ENCODE peak calls at places on chromosomes 6 and 20, in seven cellular contexts. J is right lobe of liver; M is SW 1271; O is iris pigment epithelial cell; Z is activated CD4-positive, alpha-beta T cell treated with anti-CD3 and anti-CD28 coated beads, Interleukin-2, amount 50 U/mL, for 48 hours; B is head of caudate nucleus; H is CD8-positive, alpha-beta T cell. G is an unnamed sample.

GRCh38 chr6:88008821-88009220 is 38.8 kb upstream of the SPACA1 start:
- DNase-seq in J (no peak), M (no peak), O (peak), Z (no peak), B (no peak), H (no peak), G (no peak)

GRCh38 chr6:96089173-96089572 is 73.4 kb downstream of the FUT9 start:
- DNase-seq in J (no peak), M (peak), O (no peak), Z (no peak), B (no peak), H (no peak), G (no peak)

GRCh38 chr20:6966721-6967120 is 199.2 kb downstream of the BMP2 start:
- DNase-seq in J (no peak), M (no peak), O (peak), Z (no peak), B (no peak), H (no peak), G (no peak)

GRCh38 chr6:52877168-52877567 is 32.3 kb downstream of the GSTA3 start:
- DNase-seq in J (no peak), M (peak), O (peak), Z (no peak), B (no peak), H (no peak), G (no peak)

GRCh38 chr20:52859156-52859887 is 112.8 kb upstream of the TSHZ2 start:
- DNase-seq in J (peak), M (no peak), O (no peak), Z (no peak), B (no peak), H (no peak), G (no peak)

GRCh38 chr20:41094656-41095055 is 42.7 kb upstream of the PLCG1 start:
- DNase-seq in J (no peak), M (no peak), O (peak), Z (peak), B (no peak), H (no peak), G (no peak)

GRCh38 chr20:8664778-8665177 is 404.1 kb upstream of the PLCB4 start:
- DNase-seq in J (no peak), M (no peak), O (no peak), Z (no peak), B (no peak), H (no peak), G (no peak)

GRCh38 chr6:34248198-34248726 is 544 bp downstream of the SMIM29 start:
- DNase-seq in J (peak), M (peak), O (peak), Z (peak), B (peak), H (no peak), G (peak)

GRCh38 chr6:32862725-32863124 is 8.7 kb downstream of the PSMB9 start:
- DNase-seq in J (no peak), M (no peak), O (no peak), Z (no peak), B (no peak), H (no peak), G (no peak)

GRCh38 chr20:23399568-23400241 is 21.6 kb downstream of the NAPB start:
- DNase-seq in J (no peak), M (peak), O (peak), Z (no peak), B (no peak), H (no peak), G (no peak)

GRCh38 chr6:140256213-140256612 is 881.8 kb upstream of the CITED2 start:
- DNase-seq in J (no peak), M (no peak), O (peak), Z (no peak), B (no peak), H (no peak), G (no peak)

GRCh38 chr6:25882066-25882496 is 8.0 kb upstream of the SLC17A3 start:
- DNase-seq in J (peak), M (no peak), O (no peak), Z (peak), B (no peak), H (peak), G (no peak)

GRCh38 chr20:37943501-37944455 is 40.9 kb downstream of the VSTM2L start:
- DNase-seq in J (peak), M (no peak), O (no peak), Z (no peak), B (no peak), H (no peak), G (no peak)

GRCh38 chr6:37141291-37142046 is 28.5 kb upstream of the PIM1 start:
- DNase-seq in J (no peak), M (no peak), O (peak), Z (peak), B (no peak), H (no peak), G (no peak)

GRCh38 chr6:138012682-138013081 is 94.5 kb downstream of the PERP start:
- DNase-seq in J (no peak), M (no peak), O (no peak), Z (no peak), B (no peak), H (no peak), G (no peak)

GRCh38 chr6:158293122-158293521 is 19.1 kb upstream of the TULP4 start:
- DNase-seq in J (no peak), M (no peak), O (no peak), Z (no peak), B (no peak), H (no peak), G (no peak)

GRCh38 chr6:118813795-118814194 is 80.2 kb upstream of the ASF1A start:
- DNase-seq in J (no peak), M (no peak), O (peak), Z (peak), B (no peak), H (no peak), G (no peak)

GRCh38 chr20:5784735-5785134 is 34.5 kb downstream of the SHLD1 start:
- DNase-seq in J (no peak), M (no peak), O (no peak), Z (no peak), B (no peak), H (no peak), G (no peak)

GRCh38 chr20:32288225-32288849 is 10.9 kb downstream of the KIF3B start:
- DNase-seq in J (no peak), M (no peak), O (no peak), Z (no peak), B (no peak), H (no peak), G (no peak)

GRCh38 chr6:133241088-133241900 is at the start of gene EYA4:
- DNase-seq in J (no peak), M (peak), O (peak), Z (no peak), B (no peak), H (no peak), G (peak)

GRCh38 chr6:33875141-33875581 is 71.4 kb upstream of the MLN start:
- DNase-seq in J (no peak), M (no peak), O (no peak), Z (no peak), B (no peak), H (no peak), G (no peak)

GRCh38 chr20:51934301-51935002 is 132.1 kb upstream of the SALL4 start:
- DNase-seq in J (no peak), M (no peak), O (peak), Z (no peak), B (no peak), H (no peak), G (no peak)

GRCh38 chr20:17498181-17498580 is 33.0 kb downstream of the BFSP1 start:
- DNase-seq in J (peak), M (no peak), O (peak), Z (no peak), B (no peak), H (no peak), G (no peak)